ENCODE peak calls at places on chromosomes 1 and 21, in nine cellular contexts. O is left ventricle myocardium inferior, Q is PC-9, X is omental fat pad, J is right atrium auricular region, V is neural crest cell, C is A549, Y is BJ, B is SK-N-SH. D is an unnamed sample.

GRCh38 chr1:87200875-87201638 is 127.6 kb upstream of the LMO4 start:
- DNase-seq in O (no peak), Q (peak), X (no peak), J (no peak), V (no peak), C (no peak), Y (no peak), B (no peak), D (no peak)

GRCh38 chr1:95233321-95233736 is 681 bp upstream of the RWDD3 start:
- DNase-seq in O (peak), Q (no peak), X (no peak), J (peak), V (no peak), C (peak), Y (no peak), B (peak), D (no peak)

GRCh38 chr1:220275430-220275829 is 3.2 kb upstream of the RAB3GAP2 start:
- DNase-seq in O (no peak), Q (no peak), X (no peak), J (no peak), V (no peak), C (no peak), Y (no peak), B (no peak), D (no peak)

GRCh38 chr1:10867138-10867721 is 70.8 kb upstream of the CASZ1 start:
- DNase-seq in O (peak), Q (no peak), X (peak), J (no peak), V (peak), C (peak), Y (no peak), B (peak), D (no peak)

GRCh38 chr21:22758478-22758877 is 1760.3 kb downstream of the NCAM2 start:
- DNase-seq in O (no peak), Q (no peak), X (no peak), J (no peak), V (no peak), C (no peak), Y (no peak), B (no peak), D (no peak)

GRCh38 chr21:26449161-26449560 is 123.9 kb downstream of the CYYR1 start:
- DNase-seq in O (no peak), Q (no peak), X (no peak), J (no peak), V (no peak), C (no peak), Y (peak), B (no peak), D (no peak)

GRCh38 chr1:233503351-233503950 is 110.5 kb upstream of the KCNK1 start:
- DNase-seq in O (no peak), Q (no peak), X (no peak), J (no peak), V (no peak), C (no peak), Y (no peak), B (no peak), D (no peak)

GRCh38 chr21:34881421-34881820 is 167.7 kb downstream of the RUNX1 start:
- DNase-seq in O (no peak), Q (peak), X (no peak), J (no peak), V (no peak), C (no peak), Y (no peak), B (no peak), D (no peak)

GRCh38 chr1:207009945-207010344 is 22.6 kb downstream of the C1orf116 start:
- DNase-seq in O (no peak), Q (no peak), X (no peak), J (no peak), V (no peak), C (no peak), Y (no peak), B (no peak), D (no peak)

DNA sequence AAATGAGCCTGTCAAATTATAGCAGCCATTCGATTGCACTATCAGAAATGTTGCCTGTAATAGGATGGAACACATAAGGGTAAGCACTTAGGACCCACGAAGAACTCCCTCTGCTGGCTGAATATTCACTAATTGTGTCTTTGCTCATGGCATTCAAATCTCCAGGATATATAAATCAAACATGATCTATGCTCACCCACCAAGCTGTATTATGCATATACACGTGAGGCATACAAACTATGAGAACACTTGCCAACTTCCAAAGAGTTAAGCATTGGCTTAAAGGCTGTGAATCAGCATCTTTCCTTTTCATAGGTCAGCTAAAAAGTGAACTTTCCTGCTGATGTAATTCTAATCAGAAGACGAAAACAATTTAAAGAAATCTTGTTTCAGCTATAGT is 34.5 kb downstream of the TMPRSS15 start:
- DNase-seq in O (no peak), Q (no peak), X (no peak), J (no peak), V (no peak), C (peak), Y (no peak), B (peak), D (no peak)
- TF ChIP-seq CTCF in O (peak), Q (peak), X (no peak), J (peak), V (peak), C (no peak), Y (no peak), B (peak), D (no peak)

GRCh38 chr21:44455524-44456206 is 355 bp downstream of the LRRC3 start:
- DNase-seq in O (peak), Q (no peak), X (no peak), J (no peak), V (peak), C (peak), Y (no peak), B (peak), D (no peak)

GRCh38 chr21:44456915-44457736 is 1.8 kb downstream of the LRRC3 start:
- DNase-seq in O (no peak), Q (no peak), X (no peak), J (no peak), V (no peak), C (no peak), Y (no peak), B (no peak), D (no peak)

GRCh38 chr21:44454058-44454457 is 1.3 kb upstream of the LRRC3 start:
- DNase-seq in O (no peak), Q (no peak), X (no peak), J (no peak), V (no peak), C (no peak), Y (no peak), B (no peak), D (no peak)

GRCh38 chr21:44454747-44455523 is at the start of gene LRRC3:
- DNase-seq in O (peak), Q (no peak), X (peak), J (peak), V (peak), C (peak), Y (peak), B (peak), D (peak)

DNA sequence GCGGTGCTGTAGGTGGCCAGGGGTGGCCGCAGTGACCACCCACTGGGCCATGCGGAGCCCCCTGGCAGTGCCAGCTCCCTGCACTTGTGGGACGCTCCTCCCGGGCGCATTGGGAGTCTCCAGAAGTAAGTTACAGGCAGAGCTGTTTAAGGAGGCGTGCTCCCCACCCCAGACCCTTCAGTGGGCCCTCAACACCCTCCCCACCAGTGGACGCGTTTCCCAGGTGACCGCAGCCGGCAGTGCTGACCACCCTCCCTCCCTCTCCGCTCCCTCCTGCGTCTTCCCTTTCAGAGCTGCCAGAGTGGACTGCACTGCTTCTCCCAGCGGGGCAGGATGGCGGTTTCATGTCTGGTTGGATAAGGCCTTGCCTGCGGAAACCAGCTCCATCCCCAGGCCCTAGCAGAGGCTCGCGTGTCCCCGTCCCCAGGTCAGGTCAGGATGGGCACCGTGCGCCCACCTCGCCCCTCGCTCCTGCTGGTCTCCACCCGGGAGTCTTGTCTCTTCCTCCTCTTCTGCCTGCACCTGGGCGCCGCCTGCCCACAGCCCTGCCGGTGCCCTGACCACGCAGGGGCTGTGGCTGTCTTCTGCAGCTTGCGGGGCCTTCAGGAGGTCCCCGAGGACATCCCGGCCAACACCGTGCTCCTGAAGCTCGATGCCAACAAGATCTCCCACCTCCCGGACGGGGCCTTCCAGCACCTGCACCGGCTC is 1.1 kb downstream of the LRRC3 start:
- DNase-seq in O (no peak), Q (no peak), X (no peak), J (no peak), V (no peak), C (no peak), Y (no peak), B (no peak), D (no peak)
- TF ChIP-seq CTCF in O (no peak), Q (no peak), X (no peak), J (peak), V (no peak), C (no peak), Y (no peak), B (no peak), D (no peak)

GRCh38 chr1:12536023-12536639 is 81.9 kb downstream of the DHRS3 start:
- DNase-seq in O (no peak), Q (no peak), X (no peak), J (no peak), V (no peak), C (no peak), Y (no peak), B (no peak), D (no peak)
- TF ChIP-seq CTCF in O (no peak), Q (no peak), X (no peak), J (no peak), V (no peak), C (no peak), Y (no peak), B (no peak), D (no peak)

DNA sequence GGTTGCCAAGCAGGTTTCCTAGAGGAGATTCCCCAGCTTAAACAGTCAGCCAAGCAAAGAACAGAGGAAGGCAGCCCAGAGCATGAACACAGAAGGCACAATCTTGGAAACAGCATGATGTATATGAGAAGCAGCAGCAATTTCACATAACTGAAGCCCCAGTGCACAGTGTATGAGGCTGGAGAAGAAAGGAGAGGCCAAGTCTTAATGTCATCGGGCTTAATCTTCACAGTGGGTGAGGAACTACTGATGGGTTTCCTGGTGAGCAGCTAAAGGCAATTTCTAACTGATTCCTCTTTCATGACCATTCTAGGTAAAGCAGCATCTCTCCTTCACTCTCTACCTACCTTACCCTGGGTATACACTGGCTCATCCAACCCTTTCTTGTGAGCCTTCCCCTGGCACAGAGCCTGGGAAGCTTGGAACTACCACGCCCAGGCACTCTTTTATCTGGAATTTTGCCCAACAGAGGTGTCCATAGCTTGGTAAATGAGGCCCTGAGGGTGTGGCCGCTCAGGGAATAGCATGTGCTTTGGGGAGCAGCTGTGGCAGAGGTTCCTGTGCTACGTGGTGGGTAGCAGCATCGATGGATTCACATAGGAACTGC is 22.0 kb downstream of the FYB2 start:
- DNase-seq in O (peak), Q (no peak), X (no peak), J (no peak), V (no peak), C (no peak), Y (no peak), B (no peak), D (no peak)
- TF ChIP-seq CTCF in O (no peak), Q (no peak), X (no peak), J (no peak), V (no peak), C (no peak), Y (no peak), B (no peak), D (no peak)

GRCh38 chr21:30351534-30351933 is 3.1 kb upstream of the KRTAP23-1 start:
- DNase-seq in O (no peak), Q (no peak), X (no peak), J (no peak), V (no peak), C (no peak), Y (no peak), B (no peak), D (no peak)

GRCh38 chr21:30349572-30349971 is 1.2 kb upstream of the KRTAP23-1 start:
- DNase-seq in O (no peak), Q (peak), X (no peak), J (no peak), V (no peak), C (no peak), Y (no peak), B (no peak), D (no peak)

GRCh38 chr21:30354308-30355005 is 6.1 kb upstream of the KRTAP23-1 start:
- DNase-seq in O (no peak), Q (no peak), X (no peak), J (no peak), V (no peak), C (no peak), Y (no peak), B (no peak), D (no peak)

GRCh38 chr21:30345014-30345413 is 3.4 kb downstream of the KRTAP23-1 start:
- DNase-seq in O (no peak), Q (no peak), X (no peak), J (no peak), V (no peak), C (no peak), Y (no peak), B (no peak), D (no peak)

GRCh38 chr21:30348506-30348905 is at the start of gene KRTAP23-1:
- DNase-seq in O (no peak), Q (no peak), X (no peak), J (no peak), V (no peak), C (no peak), Y (no peak), B (no peak), D (no peak)
- TF ChIP-seq CTCF in O (no peak), Q (no peak), X (no peak), J (no peak), V (no peak), C (no peak), Y (no peak), B (no peak), D (no peak)

GRCh38 chr21:28337319-28337718 is 655.4 kb downstream of the LTN1 start:
- DNase-seq in O (no peak), Q (no peak), X (no peak), J (no peak), V (no peak), C (peak), Y (no peak), B (peak), D (peak)
- TF ChIP-seq CTCF in O (peak), Q (peak), X (no peak), J (peak), V (peak), C (no peak), Y (no peak), B (peak), D (peak)

DNA sequence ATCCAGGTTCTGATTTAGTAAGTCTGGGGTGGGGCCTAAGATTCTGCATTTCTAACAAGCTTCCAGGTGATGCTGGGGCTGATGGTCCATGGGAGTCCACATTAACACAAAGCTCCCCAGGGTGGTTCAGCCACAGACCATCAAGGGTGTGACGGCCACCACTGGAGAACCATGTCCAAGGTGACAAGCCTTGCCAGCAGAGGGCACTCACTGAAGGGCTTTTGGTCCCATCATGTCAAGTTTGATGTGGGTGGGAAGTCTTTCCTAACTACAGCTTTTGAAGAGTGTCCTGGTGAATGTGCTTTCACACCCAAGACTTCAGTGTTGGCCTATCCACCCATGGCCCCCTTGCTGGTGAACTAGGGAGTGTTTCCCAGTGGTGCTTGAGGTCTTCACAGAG is 67.1 kb downstream of the UBE2T start:
- DNase-seq in O (no peak), Q (peak), X (no peak), J (no peak), V (no peak), C (peak), Y (no peak), B (no peak), D (no peak)
- TF ChIP-seq CTCF in O (peak), Q (peak), X (no peak), J (peak), V (no peak), C (peak), Y (peak), B (peak), D (peak)

GRCh38 chr21:38171723-38172344 is 85.0 kb upstream of the KCNJ15 start:
- DNase-seq in O (no peak), Q (no peak), X (no peak), J (no peak), V (peak), C (peak), Y (no peak), B (no peak), D (no peak)
- TF ChIP-seq CTCF in O (no peak), Q (no peak), X (no peak), J (no peak), V (peak), C (no peak), Y (no peak), B (peak), D (no peak)

DNA sequence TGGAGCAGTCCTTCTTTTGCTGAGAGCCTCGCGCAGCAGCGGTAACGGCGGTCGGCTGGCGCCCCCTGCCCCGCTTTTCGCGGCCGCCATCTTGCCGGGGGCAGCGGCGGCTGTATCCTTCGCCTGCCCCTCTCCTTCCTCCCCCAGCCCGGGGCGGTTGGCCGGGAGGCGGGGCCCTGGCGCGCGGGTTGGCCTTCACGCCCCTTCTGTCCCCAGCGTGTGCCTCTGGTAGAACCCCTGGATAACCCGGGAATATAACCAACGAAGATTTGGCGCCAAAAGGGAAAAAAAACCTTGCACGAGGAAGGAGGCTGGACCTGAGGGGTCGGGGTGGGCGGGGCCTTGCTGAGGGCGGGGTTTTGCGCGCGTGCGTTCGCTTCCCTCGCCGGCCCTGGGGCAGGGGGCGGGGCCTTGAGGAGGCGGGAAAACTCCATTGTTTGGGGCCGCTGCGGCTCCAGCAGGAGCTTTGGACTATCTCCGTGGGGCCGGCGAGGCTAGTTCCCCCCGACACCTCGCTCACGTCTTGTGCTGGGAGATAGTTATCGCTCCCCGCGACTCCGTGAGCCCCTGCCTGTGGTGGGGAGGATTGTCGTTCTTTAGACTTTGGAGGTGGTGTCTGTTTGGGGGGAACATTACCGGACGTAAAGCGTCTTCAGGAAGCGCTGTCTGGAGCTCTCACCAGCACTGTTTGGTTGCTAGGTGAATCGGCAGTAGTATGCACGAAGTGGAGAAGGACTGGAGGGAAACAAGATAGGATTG is 689 bp downstream of the NASP start:
- DNase-seq in O (peak), Q (peak), X (peak), J (peak), V (peak), C (peak), Y (peak), B (peak), D (peak)
- TF ChIP-seq CTCF in O (no peak), Q (no peak), X (no peak), J (no peak), V (no peak), C (no peak), Y (peak), B (peak), D (peak)